ENCODE peak calls at places on chromosomes 13 and 19, in eight cellular contexts. R is foreskin fibroblast, P is ovary, D is cardiac fibroblast, K is breast epithelium, N is ascending aorta, C is choroid plexus epithelial cell, Z is epithelial cell of esophagus. U is an unnamed sample.

GRCh38 chr19:45340232-45340898 is at the start of gene KLC3:
- DNase-seq in D (no peak), C (no peak), K (no peak), N (no peak), P (no peak), R (no peak), Z (peak; percentile 66), U (peak; percentile 44)

GRCh38 chr13:75197803-75198202 is 284.2 kb downstream of the TBC1D4 start:
- DNase-seq in P (no peak), N (no peak), Z (no peak), K (no peak), C (no peak), R (no peak), D (no peak), U (no peak)

GRCh38 chr19:29318581-29318980 is 105.6 kb upstream of the UQCRFS1 start:
- DNase-seq in K (no peak), N (no peak), P (no peak), C (no peak), R (no peak), D (no peak), Z (no peak), U (no peak)

GRCh38 chr19:944663-945241 is 18.9 kb downstream of the ARID3A start:
- DNase-seq in Z (no peak), R (no peak), C (no peak), N (no peak), D (no peak), P (no peak), K (no peak), U (no peak)

GRCh38 chr13:42821437-42821836 is 40.1 kb downstream of the FAM216B start:
- DNase-seq in P (no peak), C (peak; percentile 91), Z (peak; percentile 47), D (peak; percentile 90), R (peak; percentile 92), N (no peak), K (no peak), U (no peak)

GRCh38 chr19:34172661-34173144 is 399 bp downstream of the LSM14A start:
- DNase-seq in P (no peak), C (no peak), D (no peak), N (no peak), Z (no peak), R (peak; percentile 54), K (no peak), U (no peak)

GRCh38 chr13:79782541-79783216 is 301.7 kb downstream of the NDFIP2 start:
- DNase-seq in Z (peak; percentile 64), N (no peak), K (no peak), D (peak; percentile 60), C (peak; percentile 74), R (peak; percentile 62), P (peak; percentile 31), U (no peak)

GRCh38 chr13:27666951-27667350 is 45.3 kb downstream of the POLR1D start:
- DNase-seq in D (no peak), N (no peak), K (no peak), R (no peak), Z (no peak), P (no peak), C (no peak), U (no peak)

GRCh38 chr13:71378992-71379905 is 487.8 kb downstream of the DACH1 start:
- DNase-seq in P (no peak), D (peak; percentile 61), Z (peak; percentile 54), K (no peak), C (peak; percentile 47), N (no peak), R (peak; percentile 29), U (no peak)

GRCh38 chr13:24141333-24141910 is 19.1 kb upstream of the SPATA13 start:
- DNase-seq in Z (no peak), K (no peak), C (no peak), D (no peak), R (peak; percentile 45), P (no peak), N (no peak), U (no peak)

GRCh38 chr13:30848332-30849027 is 57.6 kb upstream of the MEDAG start:
- DNase-seq in D (no peak), C (no peak), K (no peak), Z (no peak), N (no peak), R (no peak), P (no peak), U (no peak)

GRCh38 chr13:92806215-92806614 is 420.4 kb upstream of the GPC6 start:
- DNase-seq in K (no peak), C (peak; percentile 46), R (no peak), Z (no peak), D (peak; percentile 17), P (no peak), N (no peak), U (no peak)

GRCh38 chr13:29846475-29847256 is 3.8 kb downstream of the UBL3 start:
- DNase-seq in R (no peak), D (peak; percentile 20), K (no peak), C (no peak), N (no peak), Z (no peak), P (no peak), U (no peak)

GRCh38 chr19:29084266-29084665 is 128.7 kb downstream of the UQCRFS1 start:
- DNase-seq in Z (no peak), D (peak; percentile 10), C (no peak), K (no peak), P (no peak), N (no peak), R (peak; percentile 6), U (no peak)

GRCh38 chr13:75771818-75772217 is 135.7 kb downstream of the LMO7 start:
- DNase-seq in Z (peak; percentile 86), P (no peak), N (no peak), C (peak; percentile 88), D (peak; percentile 84), K (no peak), R (peak; percentile 83), U (no peak)

GRCh38 chr13:40102854-40103253 is 447.4 kb downstream of the COG6 start:
- DNase-seq in P (no peak), K (no peak), N (no peak), Z (peak; percentile 99), C (peak; percentile 89), R (peak; percentile 24), D (peak; percentile 91), U (no peak)

GRCh38 chr19:39479916-39480315 is 722 bp upstream of the TIMM50 start:
- DNase-seq in P (no peak), D (no peak), K (no peak), R (no peak), Z (no peak), C (no peak), N (no peak), U (no peak)

GRCh38 chr19:49119411-49120324 is at the start of gene PPFIA3:
- DNase-seq in D (peak; percentile 59), C (peak; percentile 69), K (peak; percentile 72), Z (peak; percentile 60), R (peak; percentile 85), N (no peak), P (peak; percentile 66), U (peak; percentile 32)

DNA sequence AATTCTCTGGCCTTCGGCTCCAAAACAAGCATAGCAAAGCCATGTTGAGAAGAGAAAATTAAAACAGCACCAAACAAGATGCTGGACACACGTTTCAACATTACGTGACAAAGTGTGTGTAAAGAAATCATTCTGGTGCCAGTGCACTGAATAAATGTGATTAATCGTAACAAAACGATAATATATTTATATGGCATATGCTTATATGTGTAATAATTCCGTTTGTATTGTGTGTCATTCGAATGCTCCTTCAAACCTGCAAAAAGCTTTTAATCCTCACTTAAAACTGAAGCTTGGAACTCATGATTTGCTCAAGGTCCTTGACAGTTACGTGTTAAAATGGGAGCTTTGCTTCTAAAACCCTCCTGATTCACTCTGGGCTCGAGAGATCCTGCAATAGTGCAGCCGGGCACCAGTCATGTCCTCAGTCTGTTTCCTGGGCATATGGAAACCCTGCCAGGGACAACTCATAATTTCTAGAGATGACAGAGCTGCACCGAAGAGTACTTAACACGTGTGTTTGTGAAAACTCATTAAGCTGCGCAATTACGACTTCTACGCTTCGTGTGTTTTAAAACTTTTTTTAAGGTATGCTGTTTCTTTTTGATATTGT is 731 bp upstream of the AKAP8L start:
- DNase-seq in D (peak; percentile 28), C (no peak), P (no peak), Z (no peak), N (no peak), R (peak; percentile 70), K (no peak), U (no peak)
- TF ChIP-seq CTCF in D (no peak), C (no peak), P (no peak), Z (no peak), N (no peak), R (no peak), K (peak; percentile 6), U (no peak)

DNA sequence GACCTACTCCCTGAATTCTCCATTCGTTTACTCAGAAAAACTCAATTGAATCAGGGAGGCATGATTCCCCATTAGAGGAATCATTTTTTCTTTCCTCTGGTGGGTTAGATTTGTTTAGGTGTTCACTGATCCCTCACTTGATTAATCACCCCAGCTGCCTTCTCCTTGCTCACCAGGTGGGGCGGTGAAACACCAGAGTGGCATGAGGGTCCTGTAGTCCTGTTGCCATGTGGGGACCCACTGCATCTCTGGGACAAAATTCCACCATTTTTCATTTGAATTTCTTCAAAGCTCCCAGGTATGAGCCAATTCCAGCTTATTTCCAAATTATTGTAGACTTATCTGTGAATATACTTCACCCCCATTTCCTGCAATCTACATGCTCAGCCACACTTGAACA is 462.7 kb upstream of the ZNF507 start:
- DNase-seq in Z (no peak), D (no peak), P (no peak), C (no peak), R (no peak), N (no peak), K (no peak), U (no peak)
- TF ChIP-seq CTCF in Z (no peak), D (no peak), P (no peak), C (no peak), R (no peak), N (no peak), K (no peak), U (no peak)

GRCh38 chr19:41904118-41904870 is 21.3 kb downstream of the ARHGEF1 start:
- DNase-seq in N (no peak), Z (peak; percentile 48), R (no peak), D (no peak), P (no peak), K (peak; percentile 73), C (no peak), U (no peak)

GRCh38 chr19:41903161-41903953 is 20.4 kb downstream of the ARHGEF1 start:
- DNase-seq in Z (no peak), C (no peak), P (no peak), D (no peak), K (no peak), N (no peak), R (no peak), U (no peak)

GRCh38 chr19:41906916-41907680 is 21.2 kb downstream of the ERFL start:
- DNase-seq in K (no peak), R (no peak), Z (no peak), N (no peak), P (no peak), C (no peak), D (no peak), U (no peak)

GRCh38 chr19:41906271-41906670 is 22.0 kb downstream of the ERFL start:
- DNase-seq in N (no peak), D (no peak), Z (no peak), R (no peak), P (no peak), K (no peak), C (no peak), U (no peak)

GRCh38 chr19:41905273-41906002 is 22.5 kb downstream of the ARHGEF1 start:
- DNase-seq in N (no peak), K (no peak), R (no peak), Z (no peak), P (no peak), D (no peak), C (no peak), U (no peak)
- TF ChIP-seq CTCF in N (no peak), K (no peak), R (no peak), Z (no peak), P (no peak), D (no peak), C (no peak), U (no peak)

GRCh38 chr13:49869514-49869913 is 66.6 kb downstream of the SPRYD7 start:
- DNase-seq in K (no peak), R (peak; percentile 45), C (peak; percentile 72), D (peak; percentile 51), Z (no peak), N (no peak), P (no peak), U (no peak)
- TF ChIP-seq CTCF in K (no peak), R (peak; percentile 49), C (peak; percentile 78), D (peak; percentile 53), Z (peak; percentile 11), N (no peak), P (no peak), U (no peak)

U was measured in activated B cell treated with CpG ODN at 0.5 μM for 24 hours.